ENCODE peak calls at places on chromosomes 7 and 10, in five cellular contexts. E is HCT116, H is HepG2, K is H1, Z is GM12878. J is an unnamed sample.

GRCh38 chr10:112952282-112952991 is 2.4 kb downstream of the TCF7L2 start:
- DNase-seq in E (no peak), H (no peak), K (no peak), Z (no peak), J (no peak)

GRCh38 chr10:71210031-71210871 is 2.1 kb upstream of the UNC5B start:
- DNase-seq in E (no peak), H (no peak), K (no peak), Z (no peak), J (no peak)

GRCh38 chr7:45069444-45070253 is 19.1 kb downstream of the NACAD start:
- DNase-seq in E (no peak), H (no peak), K (no peak), Z (no peak), J (no peak)

GRCh38 chr10:11165591-11166543 is 148.2 kb downstream of the CELF2 start:
- DNase-seq in E (no peak), H (no peak), K (no peak), Z (no peak), J (peak; percentile 78)

GRCh38 chr10:23516530-23516929 is 77.7 kb downstream of the OTUD1 start:
- DNase-seq in E (no peak), H (peak; percentile 17), K (no peak), Z (no peak), J (no peak)

GRCh38 chr7:128831178-128831993 is 1.2 kb downstream of the FLNC start:
- DNase-seq in E (no peak), H (no peak), K (peak; percentile 83), Z (no peak), J (peak; percentile 91)

GRCh38 chr10:43479275-43479674 is 42.4 kb downstream of the ZNF487 start:
- DNase-seq in E (no peak), H (no peak), K (no peak), Z (no peak), J (no peak)

GRCh38 chr7:105638942-105639495 is 57.7 kb upstream of the EFCAB10 start:
- DNase-seq in E (no peak), H (no peak), K (peak; percentile 80), Z (no peak), J (no peak)

GRCh38 chr10:78853864-78854263 is 214.9 kb upstream of the ZMIZ1 start:
- DNase-seq in E (no peak), H (peak; percentile 78), K (no peak), Z (no peak), J (no peak)

GRCh38 chr7:100825760-100826545 is 1.4 kb downstream of the EPHB4 start:
- DNase-seq in E (no peak), H (peak; percentile 57), K (peak; percentile 52), Z (no peak), J (peak; percentile 43)

GRCh38 chr7:44307905-44308740 is 17.3 kb downstream of the CAMK2B start:
- DNase-seq in E (no peak), H (no peak), K (peak; percentile 42), Z (no peak), J (no peak)

GRCh38 chr7:44213872-44214595 is 13.3 kb downstream of the YKT6 start:
- DNase-seq in E (peak; percentile 36), H (peak; percentile 56), K (peak; percentile 55), Z (no peak), J (peak; percentile 71)

GRCh38 chr10:117443677-117444022 is 68.4 kb upstream of the PDZD8 start:
- DNase-seq in E (no peak), H (no peak), K (no peak), Z (no peak), J (no peak)

GRCh38 chr7:7563269-7563668 is 3.4 kb upstream of the MIOS start:
- DNase-seq in E (no peak), H (no peak), K (no peak), Z (no peak), J (no peak)

GRCh38 chr7:42456756-42457276 is 219.8 kb upstream of the GLI3 start:
- DNase-seq in E (no peak), H (no peak), K (no peak), Z (no peak), J (no peak)

GRCh38 chr10:126049741-126050140 is 153.4 kb downstream of the FANK1 start:
- DNase-seq in E (no peak), H (no peak), K (no peak), Z (no peak), J (no peak)

GRCh38 chr7:106644999-106645398 is 16.0 kb downstream of the CCDC71L start:
- DNase-seq in E (no peak), H (no peak), K (no peak), Z (no peak), J (no peak)

GRCh38 chr10:119413738-119414611 is 128.5 kb downstream of the RGS10 start:
- DNase-seq in E (no peak), H (no peak), K (no peak), Z (no peak), J (no peak)
- TF ChIP-seq CEBPB in E (no peak), H (no peak), K (no peak), Z (no peak), J (no peak)

GRCh38 chr10:128318868-128319267 is 192.6 kb upstream of the MKI67 start:
- DNase-seq in E (no peak), H (no peak), K (no peak), Z (no peak), J (no peak)
- TF ChIP-seq SP1 in E (no peak), H (no peak), K (no peak), Z (no peak), J (no peak)

GRCh38 chr10:68332259-68333057 is at the start of gene PBLD:
- DNase-seq in E (peak; percentile 43), H (peak; percentile 71), K (peak; percentile 82), Z (no peak), J (peak; percentile 69)

GRCh38 chr10:68329506-68329861 is 2.4 kb upstream of the HNRNPH3 start:
- DNase-seq in E (no peak), H (no peak), K (no peak), Z (no peak), J (no peak)

GRCh38 chr10:68331455-68332258 is at the start of gene HNRNPH3:
- DNase-seq in E (peak; percentile 92), H (peak; percentile 92), K (peak; percentile 99), Z (peak; percentile 93), J (peak; percentile 100)

GRCh38 chr10:68333058-68333395 is 299 bp upstream of the PBLD start:
- DNase-seq in E (no peak), H (peak; percentile 5), K (no peak), Z (no peak), J (no peak)

GRCh38 chr10:68330852-68331454 is 911 bp upstream of the HNRNPH3 start:
- DNase-seq in E (no peak), H (no peak), K (no peak), Z (no peak), J (no peak)
- TF ChIP-seq CEBPB in E (no peak), H (no peak), K (no peak), Z (no peak), J (no peak)

GRCh38 chr7:87151701-87152111 is 547 bp upstream of the DMTF1 start:
- DNase-seq in E (no peak), H (no peak), K (no peak), Z (no peak), J (no peak)
- TF ChIP-seq SP1 in E (no peak), H (no peak), K (peak; percentile 4), Z (no peak), J (no peak)

DNA sequence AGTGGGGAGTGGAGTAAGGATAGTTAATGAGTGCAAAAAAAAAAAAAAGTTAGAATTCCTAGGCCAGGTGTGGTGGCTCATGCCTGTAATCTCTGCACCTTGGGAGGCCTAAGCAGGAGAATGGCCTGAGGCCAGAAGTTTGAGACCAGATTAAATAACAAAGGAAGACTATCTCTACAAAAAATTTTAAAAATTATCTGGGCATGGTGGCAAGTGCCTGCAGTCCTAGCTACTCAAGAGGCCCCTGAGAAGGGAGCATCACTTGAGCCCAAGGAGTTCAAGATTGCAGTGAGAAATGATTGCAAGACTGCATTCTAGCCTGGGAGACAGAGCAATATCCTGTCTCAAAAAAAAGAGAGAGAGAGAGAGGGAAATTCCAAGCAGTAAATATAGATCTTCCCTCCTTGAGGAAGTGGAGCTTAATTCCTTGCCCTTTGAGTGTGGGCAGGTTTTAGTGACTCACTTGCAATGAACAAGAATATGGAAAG is 19.5 kb upstream of the CSTF2T start:
- DNase-seq in E (no peak), H (no peak), K (no peak), Z (no peak), J (no peak)
- TF ChIP-seq CEBPB in E (no peak), H (no peak), K (no peak), Z (no peak), J (no peak)